ENCODE peak calls at places on chromosomes 1 and 21, in nine cellular contexts. N, J, Y, W, D, K, A, V and F are unnamed samples.

GRCh38 chr1:221327954-221328353 is 413.9 kb downstream of the DUSP10 start:
- DNase-seq in N (no peak), J (no peak), Y (no peak), W (no peak), D (no peak), K (no peak), A (no peak), V (no peak), F (no peak)

GRCh38 chr1:111422546-111423391 is 4.8 kb downstream of the OVGP1 start:
- DNase-seq in N (peak), J (peak), Y (no peak), W (no peak), D (no peak), K (no peak), A (peak), V (peak), F (peak)

GRCh38 chr1:209742409-209743144 is 13.3 kb upstream of the TRAF3IP3 start:
- DNase-seq in N (no peak), J (no peak), Y (peak), W (no peak), D (no peak), K (no peak), A (no peak), V (no peak), F (no peak)

GRCh38 chr1:184359909-184360308 is 26.9 kb upstream of the C1orf21 start:
- DNase-seq in N (no peak), J (no peak), Y (no peak), W (no peak), D (no peak), K (no peak), A (peak), V (no peak), F (no peak)

GRCh38 chr1:240786880-240787279 is 174.9 kb upstream of the GREM2 start:
- DNase-seq in N (no peak), J (no peak), Y (no peak), W (no peak), D (no peak), K (no peak), A (no peak), V (no peak), F (no peak)

GRCh38 chr21:35316933-35317332 is 267.8 kb upstream of the RUNX1 start:
- DNase-seq in N (no peak), J (no peak), Y (no peak), W (peak), D (no peak), K (no peak), A (no peak), V (no peak), F (no peak)

GRCh38 chr1:235131961-235132360 is 3.3 kb upstream of the TOMM20 start:
- DNase-seq in N (no peak), J (no peak), Y (no peak), W (no peak), D (no peak), K (no peak), A (no peak), V (no peak), F (no peak)

GRCh38 chr1:23403355-23403734 is 21.2 kb downstream of the TCEA3 start:
- DNase-seq in N (no peak), J (no peak), Y (no peak), W (no peak), D (no peak), K (no peak), A (no peak), V (no peak), F (no peak)

GRCh38 chr1:916173-917075 is 7.3 kb upstream of the SAMD11 start:
- DNase-seq in N (no peak), J (peak), Y (peak), W (peak), D (no peak), K (peak), A (no peak), V (no peak), F (peak)

GRCh38 chr1:208025036-208025435 is 114.1 kb upstream of the CD34 start:
- DNase-seq in N (no peak), J (peak), Y (no peak), W (no peak), D (peak), K (no peak), A (no peak), V (no peak), F (no peak)

GRCh38 chr1:209703834-209704504 is 677 bp upstream of the HSD11B1 start:
- DNase-seq in N (no peak), J (no peak), Y (peak), W (no peak), D (no peak), K (no peak), A (no peak), V (no peak), F (no peak)

GRCh38 chr21:41819856-41820281 is 53.0 kb upstream of the RIPK4 start:
- DNase-seq in N (no peak), J (no peak), Y (no peak), W (no peak), D (no peak), K (no peak), A (no peak), V (no peak), F (no peak)

GRCh38 chr1:7228252-7228961 is 443.2 kb downstream of the CAMTA1 start:
- DNase-seq in N (no peak), J (no peak), Y (no peak), W (no peak), D (no peak), K (no peak), A (no peak), V (no peak), F (no peak)

GRCh38 chr21:30981403-30981802 is 56.9 kb downstream of the KRTAP19-8 start:
- DNase-seq in N (no peak), J (no peak), Y (no peak), W (no peak), D (no peak), K (no peak), A (no peak), V (no peak), F (no peak)

GRCh38 chr1:116693759-116694482 is 26.4 kb upstream of the IGSF3 start:
- DNase-seq in N (no peak), J (no peak), Y (no peak), W (no peak), D (no peak), K (no peak), A (peak), V (peak), F (no peak)

GRCh38 chr1:100396651-100397050 is 44.3 kb downstream of the CDC14A start:
- DNase-seq in N (no peak), J (no peak), Y (no peak), W (no peak), D (no peak), K (no peak), A (no peak), V (no peak), F (no peak)

GRCh38 chr21:44423941-44424607 is 31.2 kb upstream of the LRRC3 start:
- DNase-seq in N (peak), J (peak), Y (no peak), W (no peak), D (peak), K (peak), A (no peak), V (no peak), F (peak)

GRCh38 chr1:155069551-155070391 is 6.2 kb downstream of the EFNA4 start:
- DNase-seq in N (no peak), J (no peak), Y (no peak), W (peak), D (no peak), K (no peak), A (no peak), V (no peak), F (no peak)

GRCh38 chr1:186960866-186961265 is 132.1 kb downstream of the PLA2G4A start:
- DNase-seq in N (no peak), J (no peak), Y (no peak), W (no peak), D (no peak), K (no peak), A (no peak), V (no peak), F (no peak)

GRCh38 chr21:35963920-35964451 is 96.3 kb downstream of the SETD4 start:
- DNase-seq in N (no peak), J (no peak), Y (no peak), W (no peak), D (no peak), K (no peak), A (no peak), V (no peak), F (no peak)

GRCh38 chr1:48048064-48048463 is 50.9 kb upstream of the TRABD2B start:
- DNase-seq in N (no peak), J (no peak), Y (no peak), W (no peak), D (no peak), K (no peak), A (peak), V (no peak), F (no peak)

GRCh38 chr1:230104395-230105244 is 37.6 kb downstream of the GALNT2 start:
- DNase-seq in N (peak), J (peak), Y (peak), W (peak), D (peak), K (peak), A (peak), V (peak), F (peak)

DNA sequence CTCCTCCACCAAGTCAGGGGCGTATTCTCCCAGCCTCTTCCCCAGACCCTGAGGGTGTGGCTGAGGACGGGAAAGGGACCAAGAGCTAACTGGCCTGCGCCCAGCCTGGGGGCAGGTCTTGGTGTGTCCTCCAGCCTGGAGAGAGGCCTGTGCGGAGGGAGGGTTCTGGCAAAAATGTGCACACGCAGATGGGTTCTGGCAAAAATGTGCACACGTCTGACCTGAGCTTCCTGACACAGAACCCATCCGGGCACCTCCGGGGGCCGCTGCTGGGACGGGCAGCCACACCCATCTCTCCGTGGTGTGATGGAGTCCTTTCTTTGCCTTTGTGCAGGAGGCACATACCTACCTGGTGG is 23.1 kb upstream of the PKP1 start:
- DNase-seq in N (no peak), J (peak), Y (no peak), W (no peak), D (no peak), K (no peak), A (no peak), V (no peak), F (no peak)
- H3K4me3 ChIP-seq in N (no peak), J (no peak), Y (no peak), W (no peak), D (no peak), K (peak), A (no peak), V (no peak), F (no peak)

GRCh38 chr1:163182330-163182949 is 20.3 kb downstream of the RGS5 start:
- DNase-seq in N (no peak), J (no peak), Y (no peak), W (no peak), D (no peak), K (no peak), A (no peak), V (no peak), F (no peak)

GRCh38 chr1:163174524-163175437 is 27.9 kb downstream of the RGS5 start:
- DNase-seq in N (peak), J (peak), Y (peak), W (peak), D (no peak), K (peak), A (peak), V (peak), F (peak)

GRCh38 chr1:163176797-163177196 is 25.9 kb downstream of the RGS5 start:
- DNase-seq in N (no peak), J (no peak), Y (no peak), W (no peak), D (no peak), K (no peak), A (no peak), V (no peak), F (no peak)

GRCh38 chr1:163173121-163173520 is 29.6 kb downstream of the RGS5 start:
- DNase-seq in N (no peak), J (no peak), Y (no peak), W (no peak), D (no peak), K (no peak), A (no peak), V (no peak), F (no peak)

DNA sequence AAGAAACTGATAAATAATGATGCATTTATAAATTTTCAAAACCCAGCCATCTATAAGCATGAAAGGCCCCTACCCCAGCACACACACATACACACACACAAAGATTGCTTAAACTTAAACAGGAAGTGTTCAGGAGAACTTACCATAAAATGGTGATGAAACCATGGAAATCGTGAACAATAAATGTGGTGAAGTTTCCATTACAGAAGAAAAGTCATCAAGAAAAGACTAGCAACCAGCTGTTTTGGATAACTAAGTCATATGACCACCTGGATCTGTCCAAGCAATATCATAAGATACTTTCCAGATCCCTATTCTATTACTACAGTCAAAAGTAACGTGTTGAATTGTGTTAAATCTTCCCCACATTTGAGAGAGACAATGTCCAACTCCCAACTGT is 24.1 kb downstream of the RGS5 start:
- DNase-seq in N (no peak), J (no peak), Y (no peak), W (no peak), D (no peak), K (no peak), A (no peak), V (no peak), F (no peak)
- H3K27ac ChIP-seq in N (no peak), J (no peak), Y (no peak), W (no peak), D (no peak), K (no peak), A (no peak), V (no peak), F (no peak)

DNA sequence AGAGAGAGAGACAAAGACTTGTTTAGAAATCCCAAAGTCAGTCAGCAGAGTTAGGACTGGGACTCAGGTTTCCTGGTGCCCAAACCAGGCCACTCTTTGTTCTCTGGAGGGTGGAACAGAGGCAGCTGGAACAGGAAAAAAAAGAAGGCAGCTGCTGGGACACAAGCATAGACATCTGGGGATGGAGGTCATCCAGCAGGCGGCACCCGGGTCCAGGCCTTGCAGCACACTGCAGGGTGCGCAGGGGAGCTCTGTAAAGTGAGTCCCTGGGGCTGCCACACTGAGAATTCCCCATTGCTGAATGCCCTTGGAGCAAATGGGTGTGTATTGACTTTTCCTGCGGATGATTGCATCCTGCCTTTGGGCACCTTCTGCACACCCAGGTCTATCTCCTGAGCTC is 222.9 kb upstream of the CSF3R start:
- DNase-seq in N (no peak), J (no peak), Y (no peak), W (no peak), D (no peak), K (no peak), A (no peak), V (no peak), F (no peak)
- H3K4me3 ChIP-seq in N (no peak), J (no peak), Y (no peak), W (no peak), D (no peak), K (no peak), A (no peak), V (no peak), F (no peak)

DNA sequence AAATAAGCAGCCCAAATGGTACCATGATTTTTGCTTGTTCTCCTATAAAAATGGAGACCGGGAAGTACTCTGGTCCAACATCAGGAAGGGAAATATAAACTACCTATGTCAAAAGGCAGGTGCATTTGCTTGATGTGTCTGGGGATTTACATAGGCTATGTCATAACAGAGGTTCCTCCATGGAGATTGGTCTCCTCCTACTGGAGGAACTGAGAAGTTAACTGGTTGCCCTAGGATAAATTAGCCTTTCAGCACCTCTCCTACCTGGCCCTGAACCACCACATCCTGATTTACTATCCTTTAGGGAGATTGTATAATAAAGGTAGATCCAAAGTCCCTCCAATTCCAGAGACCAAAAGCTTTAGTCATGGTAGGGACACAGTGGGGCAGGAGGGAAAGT is 1109.3 kb upstream of the B3GALT2 start:
- DNase-seq in N (no peak), J (no peak), Y (no peak), W (no peak), D (no peak), K (no peak), A (peak), V (peak), F (no peak)
- H3K27ac ChIP-seq in N (no peak), J (no peak), Y (no peak), W (no peak), D (no peak), K (no peak), A (no peak), V (no peak), F (no peak)

GRCh38 chr1:218163371-218163770 is 121.7 kb upstream of the RRP15 start:
- DNase-seq in N (no peak), J (no peak), Y (no peak), W (no peak), D (no peak), K (no peak), A (no peak), V (no peak), F (no peak)

GRCh38 chr1:218165687-218166088 is 119.4 kb upstream of the RRP15 start:
- DNase-seq in N (no peak), J (no peak), Y (no peak), W (no peak), D (no peak), K (no peak), A (no peak), V (peak), F (no peak)

GRCh38 chr1:218164930-218165686 is 120.0 kb upstream of the RRP15 start:
- DNase-seq in N (no peak), J (peak), Y (no peak), W (no peak), D (no peak), K (peak), A (no peak), V (peak), F (peak)

GRCh38 chr1:218164111-218164929 is 120.8 kb upstream of the RRP15 start:
- DNase-seq in N (no peak), J (peak), Y (no peak), W (peak), D (no peak), K (peak), A (peak), V (peak), F (peak)
- H3K4me3 ChIP-seq in N (peak), J (peak), Y (peak), W (no peak), D (peak), K (peak), A (peak), V (peak), F (peak)

DNA sequence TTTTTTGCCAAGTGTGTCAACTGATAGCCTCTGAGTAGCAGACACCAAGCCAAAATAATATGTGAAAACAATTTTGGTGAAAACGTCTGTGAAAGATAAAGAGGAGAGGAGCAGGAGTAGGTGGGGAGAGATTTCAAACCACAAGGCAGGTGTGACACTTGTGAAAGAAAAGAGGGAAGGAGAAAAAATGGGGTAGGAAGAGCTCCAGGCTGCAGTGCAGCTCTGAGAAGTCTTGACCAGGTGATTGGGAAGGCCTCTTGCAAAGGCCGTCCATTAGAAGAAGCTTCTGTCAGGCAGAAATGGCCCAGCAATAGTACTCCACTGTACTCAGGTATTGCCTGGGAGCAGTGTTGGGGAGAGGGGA is 10.6 kb upstream of the RAVER2 start:
- DNase-seq in N (no peak), J (no peak), Y (no peak), W (no peak), D (no peak), K (no peak), A (no peak), V (no peak), F (no peak)
- H3K27ac ChIP-seq in N (no peak), J (no peak), Y (no peak), W (no peak), D (no peak), K (no peak), A (no peak), V (no peak), F (no peak)

GRCh38 chr1:228143480-228144212 is 3.6 kb downstream of the GUK1 start:
- DNase-seq in N (no peak), J (peak), Y (no peak), W (no peak), D (no peak), K (no peak), A (no peak), V (no peak), F (peak)

GRCh38 chr1:228141082-228141870 is 1.2 kb downstream of the GUK1 start:
- DNase-seq in N (peak), J (peak), Y (peak), W (no peak), D (no peak), K (peak), A (peak), V (peak), F (peak)

GRCh38 chr1:228141871-228142615 is 2.0 kb downstream of the GUK1 start:
- DNase-seq in N (no peak), J (peak), Y (no peak), W (no peak), D (no peak), K (no peak), A (peak), V (peak), F (peak)

GRCh38 chr1:228144213-228145049 is 4.4 kb downstream of the GUK1 start:
- DNase-seq in N (no peak), J (peak), Y (no peak), W (no peak), D (no peak), K (peak), A (no peak), V (no peak), F (peak)

GRCh38 chr1:228142616-228143203 is 2.6 kb downstream of the GUK1 start:
- DNase-seq in N (no peak), J (no peak), Y (no peak), W (no peak), D (no peak), K (no peak), A (no peak), V (no peak), F (no peak)
- H3K4me3 ChIP-seq in N (no peak), J (no peak), Y (no peak), W (no peak), D (no peak), K (peak), A (peak), V (peak), F (no peak)